ENCODE peak calls at places on chromosomes 5 and 9, in five cellular contexts. One of them, this sample, is unnamed.

GRCh38 chr5:143219696-143220095 is 183.8 kb downstream of the NR3C1 start:
- DNase-seq in activated T-cell treated with anti-CD3 and anti-CD28 coated beads, Interleukin-2, amount 50 U/mL, for 72 hours: no peak
- DNase-seq in putamen: no peak
- DNase-seq in activated T-helper 1 cell treated with anti-CD3 and anti-CD28 coated beads, Interleukin-2, amount 50 U/mL, for 16 hours: no peak
- DNase-seq in epithelial cell of proximal tubule: no peak
- DNase-seq in this sample: no peak

GRCh38 chr9:109560470-109561132 is 62.5 kb upstream of the PTPN3 start:
- DNase-seq in activated T-cell treated with anti-CD3 and anti-CD28 coated beads, Interleukin-2, amount 50 U/mL, for 72 hours: no peak
- DNase-seq in putamen: no peak
- DNase-seq in activated T-helper 1 cell treated with anti-CD3 and anti-CD28 coated beads, Interleukin-2, amount 50 U/mL, for 16 hours: no peak
- DNase-seq in epithelial cell of proximal tubule: no peak
- DNase-seq in this sample: no peak

GRCh38 chr9:95641591-95641990 is 124.8 kb upstream of the PTCH1 start:
- DNase-seq in activated T-cell treated with anti-CD3 and anti-CD28 coated beads, Interleukin-2, amount 50 U/mL, for 72 hours: no peak
- DNase-seq in putamen: no peak
- DNase-seq in activated T-helper 1 cell treated with anti-CD3 and anti-CD28 coated beads, Interleukin-2, amount 50 U/mL, for 16 hours: no peak
- DNase-seq in epithelial cell of proximal tubule: no peak
- DNase-seq in this sample: no peak

GRCh38 chr5:111730659-111731382 is 26.2 kb downstream of the NREP start:
- DNase-seq in activated T-cell treated with anti-CD3 and anti-CD28 coated beads, Interleukin-2, amount 50 U/mL, for 72 hours: no peak
- DNase-seq in putamen: no peak
- DNase-seq in activated T-helper 1 cell treated with anti-CD3 and anti-CD28 coated beads, Interleukin-2, amount 50 U/mL, for 16 hours: no peak
- DNase-seq in epithelial cell of proximal tubule: no peak
- DNase-seq in this sample: no peak

GRCh38 chr5:116573617-116574431 is 799 bp downstream of the SEMA6A start:
- DNase-seq in activated T-cell treated with anti-CD3 and anti-CD28 coated beads, Interleukin-2, amount 50 U/mL, for 72 hours: peak; percentile 7
- DNase-seq in putamen: peak; percentile 32
- DNase-seq in activated T-helper 1 cell treated with anti-CD3 and anti-CD28 coated beads, Interleukin-2, amount 50 U/mL, for 16 hours: no peak
- DNase-seq in epithelial cell of proximal tubule: no peak
- DNase-seq in this sample: no peak

GRCh38 chr5:41707853-41708603 is 162.2 kb downstream of the OXCT1 start:
- DNase-seq in activated T-cell treated with anti-CD3 and anti-CD28 coated beads, Interleukin-2, amount 50 U/mL, for 72 hours: no peak
- DNase-seq in putamen: no peak
- DNase-seq in activated T-helper 1 cell treated with anti-CD3 and anti-CD28 coated beads, Interleukin-2, amount 50 U/mL, for 16 hours: no peak
- DNase-seq in epithelial cell of proximal tubule: peak; percentile 19
- DNase-seq in this sample: no peak

GRCh38 chr5:112614986-112615385 is 122.7 kb upstream of the APC start:
- DNase-seq in activated T-cell treated with anti-CD3 and anti-CD28 coated beads, Interleukin-2, amount 50 U/mL, for 72 hours: no peak
- DNase-seq in putamen: no peak
- DNase-seq in activated T-helper 1 cell treated with anti-CD3 and anti-CD28 coated beads, Interleukin-2, amount 50 U/mL, for 16 hours: no peak
- DNase-seq in epithelial cell of proximal tubule: peak; percentile 59
- DNase-seq in this sample: no peak

GRCh38 chr5:151622367-151623097 is 31.4 kb upstream of the FAT2 start:
- DNase-seq in activated T-cell treated with anti-CD3 and anti-CD28 coated beads, Interleukin-2, amount 50 U/mL, for 72 hours: no peak
- DNase-seq in putamen: no peak
- DNase-seq in activated T-helper 1 cell treated with anti-CD3 and anti-CD28 coated beads, Interleukin-2, amount 50 U/mL, for 16 hours: no peak
- DNase-seq in epithelial cell of proximal tubule: no peak
- DNase-seq in this sample: no peak

GRCh38 chr9:123225374-123225813 is 43.0 kb downstream of the STRBP start:
- DNase-seq in activated T-cell treated with anti-CD3 and anti-CD28 coated beads, Interleukin-2, amount 50 U/mL, for 72 hours: peak; percentile 63
- DNase-seq in putamen: peak; percentile 26
- DNase-seq in activated T-helper 1 cell treated with anti-CD3 and anti-CD28 coated beads, Interleukin-2, amount 50 U/mL, for 16 hours: no peak
- DNase-seq in epithelial cell of proximal tubule: peak; percentile 66
- DNase-seq in this sample: no peak

GRCh38 chr5:110262754-110263153 is 463.7 kb downstream of the TMEM232 start:
- DNase-seq in activated T-cell treated with anti-CD3 and anti-CD28 coated beads, Interleukin-2, amount 50 U/mL, for 72 hours: no peak
- DNase-seq in putamen: no peak
- DNase-seq in activated T-helper 1 cell treated with anti-CD3 and anti-CD28 coated beads, Interleukin-2, amount 50 U/mL, for 16 hours: no peak
- DNase-seq in epithelial cell of proximal tubule: no peak
- DNase-seq in this sample: no peak

GRCh38 chr5:55172937-55173695 is at the start of gene CDC20B:
- DNase-seq in activated T-cell treated with anti-CD3 and anti-CD28 coated beads, Interleukin-2, amount 50 U/mL, for 72 hours: peak; percentile 79
- DNase-seq in putamen: peak; percentile 53
- DNase-seq in activated T-helper 1 cell treated with anti-CD3 and anti-CD28 coated beads, Interleukin-2, amount 50 U/mL, for 16 hours: peak; percentile 23
- DNase-seq in epithelial cell of proximal tubule: no peak
- DNase-seq in this sample: no peak

GRCh38 chr5:153831976-153832375 is 206.7 kb downstream of the FAM114A2 start:
- DNase-seq in activated T-cell treated with anti-CD3 and anti-CD28 coated beads, Interleukin-2, amount 50 U/mL, for 72 hours: no peak
- DNase-seq in putamen: no peak
- DNase-seq in activated T-helper 1 cell treated with anti-CD3 and anti-CD28 coated beads, Interleukin-2, amount 50 U/mL, for 16 hours: no peak
- DNase-seq in epithelial cell of proximal tubule: no peak
- DNase-seq in this sample: no peak

GRCh38 chr5:69493235-69493925 is 790 bp downstream of the OCLN start:
- DNase-seq in activated T-cell treated with anti-CD3 and anti-CD28 coated beads, Interleukin-2, amount 50 U/mL, for 72 hours: peak; percentile 44
- DNase-seq in putamen: no peak
- DNase-seq in activated T-helper 1 cell treated with anti-CD3 and anti-CD28 coated beads, Interleukin-2, amount 50 U/mL, for 16 hours: no peak
- DNase-seq in epithelial cell of proximal tubule: no peak
- DNase-seq in this sample: no peak

GRCh38 chr5:177362102-177362868 is 4.6 kb downstream of the RGS14 start:
- DNase-seq in activated T-cell treated with anti-CD3 and anti-CD28 coated beads, Interleukin-2, amount 50 U/mL, for 72 hours: no peak
- DNase-seq in putamen: peak; percentile 75
- DNase-seq in activated T-helper 1 cell treated with anti-CD3 and anti-CD28 coated beads, Interleukin-2, amount 50 U/mL, for 16 hours: no peak
- DNase-seq in epithelial cell of proximal tubule: no peak
- DNase-seq in this sample: no peak

GRCh38 chr9:112494153-112494552 is 7.5 kb downstream of the KIAA1958 start:
- DNase-seq in activated T-cell treated with anti-CD3 and anti-CD28 coated beads, Interleukin-2, amount 50 U/mL, for 72 hours: no peak
- DNase-seq in putamen: no peak
- DNase-seq in activated T-helper 1 cell treated with anti-CD3 and anti-CD28 coated beads, Interleukin-2, amount 50 U/mL, for 16 hours: no peak
- DNase-seq in epithelial cell of proximal tubule: no peak
- DNase-seq in this sample: no peak

GRCh38 chr5:96293966-96294886 is 138.8 kb downstream of the PCSK1 start:
- DNase-seq in activated T-cell treated with anti-CD3 and anti-CD28 coated beads, Interleukin-2, amount 50 U/mL, for 72 hours: no peak
- DNase-seq in putamen: no peak
- DNase-seq in activated T-helper 1 cell treated with anti-CD3 and anti-CD28 coated beads, Interleukin-2, amount 50 U/mL, for 16 hours: no peak
- DNase-seq in epithelial cell of proximal tubule: no peak
- DNase-seq in this sample: no peak

GRCh38 chr9:34519321-34520020 is 3.3 kb downstream of the ENHO start:
- DNase-seq in activated T-cell treated with anti-CD3 and anti-CD28 coated beads, Interleukin-2, amount 50 U/mL, for 72 hours: no peak
- DNase-seq in putamen: no peak
- DNase-seq in activated T-helper 1 cell treated with anti-CD3 and anti-CD28 coated beads, Interleukin-2, amount 50 U/mL, for 16 hours: no peak
- DNase-seq in epithelial cell of proximal tubule: no peak
- DNase-seq in this sample: no peak

GRCh38 chr5:120258123-120258522 is 206.0 kb upstream of the PRR16 start:
- DNase-seq in activated T-cell treated with anti-CD3 and anti-CD28 coated beads, Interleukin-2, amount 50 U/mL, for 72 hours: no peak
- DNase-seq in putamen: no peak
- DNase-seq in activated T-helper 1 cell treated with anti-CD3 and anti-CD28 coated beads, Interleukin-2, amount 50 U/mL, for 16 hours: no peak
- DNase-seq in epithelial cell of proximal tubule: no peak
- DNase-seq in this sample: no peak

GRCh38 chr9:127626752-127627493 is 14.8 kb downstream of the STXBP1 start:
- DNase-seq in activated T-cell treated with anti-CD3 and anti-CD28 coated beads, Interleukin-2, amount 50 U/mL, for 72 hours: no peak
- DNase-seq in putamen: no peak
- DNase-seq in activated T-helper 1 cell treated with anti-CD3 and anti-CD28 coated beads, Interleukin-2, amount 50 U/mL, for 16 hours: no peak
- DNase-seq in epithelial cell of proximal tubule: no peak
- DNase-seq in this sample: no peak

GRCh38 chr9:86353591-86354047 is 591 bp downstream of the TUT7 start:
- DNase-seq in activated T-cell treated with anti-CD3 and anti-CD28 coated beads, Interleukin-2, amount 50 U/mL, for 72 hours: peak; percentile 38
- DNase-seq in putamen: no peak
- DNase-seq in activated T-helper 1 cell treated with anti-CD3 and anti-CD28 coated beads, Interleukin-2, amount 50 U/mL, for 16 hours: no peak
- DNase-seq in epithelial cell of proximal tubule: no peak
- DNase-seq in this sample: peak; percentile 40

GRCh38 chr5:7261049-7261448 is 134.9 kb upstream of the ADCY2 start:
- DNase-seq in activated T-cell treated with anti-CD3 and anti-CD28 coated beads, Interleukin-2, amount 50 U/mL, for 72 hours: no peak
- DNase-seq in putamen: peak; percentile 13
- DNase-seq in activated T-helper 1 cell treated with anti-CD3 and anti-CD28 coated beads, Interleukin-2, amount 50 U/mL, for 16 hours: no peak
- DNase-seq in epithelial cell of proximal tubule: peak; percentile 15
- DNase-seq in this sample: no peak

GRCh38 chr5:7325975-7326911 is 69.7 kb upstream of the ADCY2 start:
- DNase-seq in activated T-cell treated with anti-CD3 and anti-CD28 coated beads, Interleukin-2, amount 50 U/mL, for 72 hours: no peak
- DNase-seq in putamen: no peak
- DNase-seq in activated T-helper 1 cell treated with anti-CD3 and anti-CD28 coated beads, Interleukin-2, amount 50 U/mL, for 16 hours: no peak
- DNase-seq in epithelial cell of proximal tubule: no peak
- DNase-seq in this sample: no peak

GRCh38 chr9:75063556-75064305 is 24.2 kb downstream of the NMRK1 start:
- DNase-seq in activated T-cell treated with anti-CD3 and anti-CD28 coated beads, Interleukin-2, amount 50 U/mL, for 72 hours: no peak
- DNase-seq in putamen: peak; percentile 57
- DNase-seq in activated T-helper 1 cell treated with anti-CD3 and anti-CD28 coated beads, Interleukin-2, amount 50 U/mL, for 16 hours: no peak
- DNase-seq in epithelial cell of proximal tubule: no peak
- DNase-seq in this sample: no peak

GRCh38 chr5:54845567-54845941 is 139.8 kb downstream of the ESM1 start:
- DNase-seq in activated T-cell treated with anti-CD3 and anti-CD28 coated beads, Interleukin-2, amount 50 U/mL, for 72 hours: no peak
- DNase-seq in putamen: peak; percentile 63
- DNase-seq in activated T-helper 1 cell treated with anti-CD3 and anti-CD28 coated beads, Interleukin-2, amount 50 U/mL, for 16 hours: no peak
- DNase-seq in epithelial cell of proximal tubule: no peak
- DNase-seq in this sample: no peak

GRCh38 chr9:35790385-35791291 is 753 bp upstream of the NPR2 start:
- DNase-seq in activated T-cell treated with anti-CD3 and anti-CD28 coated beads, Interleukin-2, amount 50 U/mL, for 72 hours: peak; percentile 54
- DNase-seq in putamen: peak; percentile 80
- DNase-seq in activated T-helper 1 cell treated with anti-CD3 and anti-CD28 coated beads, Interleukin-2, amount 50 U/mL, for 16 hours: no peak
- DNase-seq in epithelial cell of proximal tubule: no peak
- DNase-seq in this sample: peak; percentile 61

GRCh38 chr5:43044181-43044914 is 4.2 kb upstream of the ANXA2R start:
- DNase-seq in activated T-cell treated with anti-CD3 and anti-CD28 coated beads, Interleukin-2, amount 50 U/mL, for 72 hours: no peak
- DNase-seq in putamen: no peak
- DNase-seq in activated T-helper 1 cell treated with anti-CD3 and anti-CD28 coated beads, Interleukin-2, amount 50 U/mL, for 16 hours: no peak
- DNase-seq in epithelial cell of proximal tubule: no peak
- DNase-seq in this sample: no peak

GRCh38 chr9:3508531-3509374 is 17.0 kb downstream of the RFX3 start:
- DNase-seq in activated T-cell treated with anti-CD3 and anti-CD28 coated beads, Interleukin-2, amount 50 U/mL, for 72 hours: no peak
- DNase-seq in putamen: peak; percentile 17
- DNase-seq in activated T-helper 1 cell treated with anti-CD3 and anti-CD28 coated beads, Interleukin-2, amount 50 U/mL, for 16 hours: no peak
- DNase-seq in epithelial cell of proximal tubule: no peak
- DNase-seq in this sample: no peak

This sample was measured in breast epithelium.